ENCODE peak calls at places on chromosomes 6 and 20, in ten cellular contexts. U, K, G, P, L, B, D, Y, J and I are unnamed samples.

GRCh38 chr6:13250703-13251102 is 77.6 kb downstream of the TBC1D7 start:
- DNase-seq in B (no peak), Y (no peak), L (no peak), D (no peak), P (no peak), U (no peak), G (no peak), J (no peak), K (no peak), I (no peak)

GRCh38 chr20:309306-309840 is 12.0 kb downstream of the ZCCHC3 start:
- DNase-seq in G (no peak), L (no peak), B (no peak), K (no peak), D (no peak), U (no peak), P (no peak), J (peak; percentile 27), Y (no peak), I (no peak)

GRCh38 chr20:41030536-41031242 is 2.1 kb downstream of the TOP1 start:
- DNase-seq in U (no peak), G (no peak), P (no peak), D (no peak), L (no peak), Y (no peak), J (peak; percentile 43), B (no peak), K (no peak), I (no peak)

GRCh38 chr20:63857751-63858392 is 3.4 kb upstream of the ABHD16B start:
- DNase-seq in Y (no peak), J (peak; percentile 56), D (no peak), L (no peak), G (peak; percentile 70), K (no peak), U (no peak), P (no peak), B (no peak), I (no peak)

GRCh38 chr6:92589970-92590369 is 829.4 kb downstream of the EPHA7 start:
- DNase-seq in K (no peak), G (no peak), B (no peak), J (no peak), U (no peak), L (no peak), Y (no peak), P (no peak), D (no peak), I (no peak)

GRCh38 chr20:50292324-50293243 is 102.0 kb downstream of the CEBPB start:
- DNase-seq in K (peak; percentile 97), G (peak; percentile 92), U (no peak), B (peak; percentile 93), Y (peak; percentile 91), D (peak; percentile 89), L (peak; percentile 98), P (peak; percentile 98), J (peak; percentile 99), I (peak; percentile 95)

GRCh38 chr6:143136647-143137046 is 76.0 kb downstream of the AIG1 start:
- DNase-seq in J (no peak), D (no peak), K (no peak), B (no peak), P (no peak), L (no peak), G (no peak), U (no peak), Y (no peak), I (no peak)

GRCh38 chr6:47737406-47737805 is 39.0 kb downstream of the ADGRF4 start:
- DNase-seq in P (no peak), G (peak; percentile 11), B (no peak), L (no peak), J (no peak), U (no peak), Y (no peak), K (no peak), D (no peak), I (no peak)

GRCh38 chr6:44002591-44003344 is 124.5 kb downstream of the MRPL14 start:
- DNase-seq in U (peak; percentile 88), Y (peak; percentile 63), K (no peak), G (peak; percentile 44), P (peak; percentile 68), L (no peak), B (peak; percentile 72), J (peak; percentile 52), D (peak; percentile 69), I (peak; percentile 58)

GRCh38 chr6:43999628-44000027 is 127.6 kb downstream of the MRPL14 start:
- DNase-seq in J (no peak), B (no peak), P (no peak), L (no peak), Y (no peak), K (no peak), U (no peak), G (no peak), D (peak; percentile 20), I (no peak)

GRCh38 chr6:44000164-44000842 is 126.9 kb downstream of the MRPL14 start:
- DNase-seq in U (no peak), D (no peak), L (no peak), B (no peak), G (no peak), Y (no peak), P (no peak), J (no peak), K (no peak), I (peak; percentile 90)

GRCh38 chr6:44002071-44002590 is 125.1 kb downstream of the MRPL14 start:
- DNase-seq in Y (no peak), P (no peak), J (no peak), G (no peak), D (no peak), K (no peak), B (no peak), U (peak; percentile 97), L (no peak), I (no peak)

DNA sequence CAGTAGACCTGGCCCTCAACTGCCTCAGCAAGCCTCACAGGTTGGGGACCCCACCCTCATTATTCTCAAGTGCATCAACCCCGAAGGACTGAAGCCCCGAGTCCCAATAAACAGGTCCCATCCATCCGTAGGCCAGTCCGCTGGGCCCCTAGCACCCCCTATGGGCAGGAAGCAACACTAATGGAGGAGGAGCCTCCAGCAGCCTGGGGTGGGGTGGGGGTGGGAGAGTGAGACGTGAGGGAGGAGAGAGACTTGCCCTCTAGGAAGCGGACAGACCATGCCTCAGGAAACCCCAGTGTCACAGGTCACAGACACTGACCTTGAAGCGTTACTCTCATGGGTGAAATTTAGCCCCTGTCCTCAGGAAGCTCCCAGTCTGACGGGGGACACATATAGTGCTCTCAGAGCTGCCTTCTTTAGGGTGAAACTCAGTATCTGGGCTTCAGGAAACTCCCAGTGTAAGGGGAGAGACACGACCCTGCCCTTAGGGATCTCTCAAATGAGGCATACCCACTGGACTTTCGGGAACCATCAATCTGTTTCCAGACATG is 125.9 kb downstream of the MRPL14 start:
- DNase-seq in D (no peak), Y (no peak), L (no peak), J (no peak), B (no peak), G (no peak), P (no peak), K (no peak), U (peak; percentile 76), I (no peak)
- TF ChIP-seq CTCF in D (no peak), Y (no peak), L (no peak), J (no peak), B (peak; percentile 39), G (peak; percentile 33), P (no peak), K (no peak), U (peak; percentile 61), I (peak; percentile 38)

GRCh38 chr20:62284448-62284847 is 18.3 kb upstream of the ADRM1 start:
- DNase-seq in B (no peak), G (no peak), U (no peak), D (no peak), L (no peak), J (no peak), Y (no peak), P (no peak), K (no peak), I (no peak)

GRCh38 chr20:62282877-62283503 is 19.8 kb upstream of the ADRM1 start:
- DNase-seq in B (no peak), J (peak; percentile 67), G (peak; percentile 81), U (no peak), D (no peak), Y (no peak), P (no peak), L (no peak), K (no peak), I (no peak)

GRCh38 chr20:62280303-62280702 is 22.5 kb upstream of the ADRM1 start:
- DNase-seq in D (no peak), L (no peak), G (no peak), U (no peak), P (no peak), B (no peak), J (no peak), K (no peak), Y (no peak), I (no peak)

GRCh38 chr20:62282103-62282502 is 20.7 kb upstream of the ADRM1 start:
- DNase-seq in P (no peak), B (no peak), K (no peak), D (no peak), G (no peak), L (no peak), Y (no peak), U (no peak), J (no peak), I (no peak)

DNA sequence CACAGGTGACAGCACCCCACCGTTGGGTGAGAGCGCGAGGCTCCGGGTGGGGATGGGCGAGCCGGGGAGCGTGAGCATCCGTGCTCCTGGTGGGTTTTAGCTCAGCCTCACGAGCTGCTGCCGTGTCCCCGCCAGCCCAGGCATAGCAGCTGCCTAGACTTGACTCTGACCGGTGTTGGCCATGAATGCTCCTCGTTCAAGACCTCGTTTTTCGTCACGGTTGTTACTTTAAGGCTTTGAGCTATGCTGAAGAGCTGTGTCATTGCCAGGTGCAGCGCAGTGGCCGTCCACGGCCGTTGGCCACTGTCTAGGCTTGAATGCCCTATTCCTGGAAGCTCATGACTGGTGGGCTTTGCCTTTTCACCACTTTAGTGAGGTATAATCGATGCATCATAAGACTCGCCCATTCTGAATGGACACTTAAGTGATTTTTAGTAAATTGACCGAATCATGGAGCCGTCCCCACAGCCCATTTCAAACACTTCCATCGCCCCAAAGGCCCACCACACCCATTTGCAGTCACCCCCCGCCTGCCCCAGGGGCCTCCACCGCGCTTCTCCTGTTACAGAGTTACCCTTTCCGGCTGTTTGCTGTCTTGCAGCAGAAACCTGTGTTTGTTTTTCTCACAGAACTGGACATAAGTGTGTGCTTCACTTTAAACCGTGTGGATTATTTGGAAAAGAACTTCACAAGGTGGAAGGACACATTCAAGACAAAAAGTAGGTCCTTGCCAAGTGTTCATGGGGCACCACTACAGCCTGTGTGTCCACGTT is 21.4 kb upstream of the ADRM1 start:
- DNase-seq in K (no peak), L (no peak), P (no peak), J (no peak), Y (no peak), D (no peak), G (no peak), U (no peak), B (no peak), I (no peak)
- H3K36me3 ChIP-seq in K (peaks cover 16% of the 10 kb centered on the region), L (peaks cover 54% of the 10 kb centered on the region), P (no peaks in the 10 kb centered on the region), J (peaks cover 63% of the 10 kb centered on the region), Y (peaks cover 96% of the 10 kb centered on the region), D (peaks cover 11% of the 10 kb centered on the region), G (peaks cover 79% of the 10 kb centered on the region), U (no peaks in the 10 kb centered on the region), B (peaks cover 65% of the 10 kb centered on the region), I (peaks cover 87% of the 10 kb centered on the region)

DNA sequence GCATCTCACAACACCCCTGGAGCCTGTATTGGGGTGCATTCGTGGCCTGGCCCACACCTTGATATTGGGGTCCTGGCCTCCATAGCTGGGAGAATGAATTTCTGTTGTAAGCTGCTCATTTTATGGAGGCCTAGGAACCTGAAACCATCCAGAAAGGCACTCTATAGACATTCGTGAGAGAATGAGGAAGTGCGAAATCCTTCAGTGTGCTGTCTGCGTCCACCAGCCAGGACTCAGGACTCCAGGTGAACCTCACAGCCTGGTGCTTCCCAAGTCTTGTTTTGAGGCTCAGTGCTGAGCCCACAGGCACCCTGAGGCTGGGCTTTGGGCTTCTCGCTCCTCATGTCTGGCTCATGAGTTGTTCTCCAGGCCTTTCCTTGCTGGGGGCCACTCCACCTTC is 11.9 kb upstream of the RBBP8NL start:
- DNase-seq in D (no peak), J (no peak), L (no peak), G (no peak), B (no peak), K (no peak), U (no peak), Y (no peak), P (no peak), I (no peak)
- H3K4me1 ChIP-seq in D (no peaks in the 10 kb centered on the region), J (no peaks in the 10 kb centered on the region), L (peaks cover 10% of the 10 kb centered on the region), G (peaks cover 2% of the 10 kb centered on the region), B (no peaks in the 10 kb centered on the region), K (no peaks in the 10 kb centered on the region), U (no peaks in the 10 kb centered on the region), Y (peaks cover 5% of the 10 kb centered on the region), P (no peaks in the 10 kb centered on the region), I (no peaks in the 10 kb centered on the region)

GRCh38 chr20:21705466-21706344 is at the start of gene PAX1:
- DNase-seq in K (no peak), D (no peak), J (no peak), U (peak; percentile 83), P (no peak), L (no peak), Y (no peak), B (no peak), G (no peak), I (peak; percentile 68)
- TF ChIP-seq CTCF in K (no peak), D (no peak), J (no peak), U (peak; percentile 43), P (no peak), L (no peak), Y (no peak), B (no peak), G (peak; percentile 15), I (no peak)